ENCODE peak calls at places on chromosomes 6 and 20, in seven cellular contexts. I is esophagus squamous epithelium, P is BJ, C is HFF-Myc, G is heart right ventricle, M is spleen, E is GM12865. F is an unnamed sample.

GRCh38 chr20:62816879-62817873 is at the start of gene COL9A3:
- DNase-seq in I (no peak), P (no peak), C (no peak), G (no peak), M (no peak), E (no peak), F (no peak)

GRCh38 chr6:27452496-27452897 is 20.4 kb downstream of the ZNF184 start:
- DNase-seq in I (no peak), P (no peak), C (no peak), G (no peak), M (no peak), E (no peak), F (no peak)

GRCh38 chr6:157813191-157813590 is 9.9 kb upstream of the SNX9 start:
- DNase-seq in I (no peak), P (no peak), C (no peak), G (peak), M (no peak), E (no peak), F (no peak)

GRCh38 chr6:156013155-156013554 is 557.5 kb upstream of the NOX3 start:
- DNase-seq in I (no peak), P (no peak), C (no peak), G (no peak), M (no peak), E (no peak), F (no peak)

GRCh38 chr6:136525586-136526195 is 24.5 kb downstream of the MAP7 start:
- DNase-seq in I (no peak), P (no peak), C (no peak), G (no peak), M (no peak), E (no peak), F (no peak)

GRCh38 chr20:51886891-51887608 is 84.7 kb upstream of the SALL4 start:
- DNase-seq in I (no peak), P (no peak), C (no peak), G (no peak), M (no peak), E (no peak), F (no peak)

GRCh38 chr6:125952764-125953501 is 3.6 kb upstream of the HINT3 start:
- DNase-seq in I (no peak), P (no peak), C (no peak), G (no peak), M (peak), E (peak), F (peak)

GRCh38 chr20:1856419-1856818 is 38.8 kb upstream of the SIRPA start:
- DNase-seq in I (no peak), P (no peak), C (no peak), G (no peak), M (no peak), E (no peak), F (no peak)

GRCh38 chr6:27650620-27651370 is 177.9 kb upstream of the ZNF184 start:
- DNase-seq in I (no peak), P (no peak), C (no peak), G (no peak), M (no peak), E (peak), F (peak)

GRCh38 chr20:16576219-16576618 is 3.0 kb upstream of the KIF16B start:
- DNase-seq in I (no peak), P (no peak), C (no peak), G (no peak), M (no peak), E (no peak), F (no peak)

GRCh38 chr20:22579119-22579427 is 5.3 kb downstream of the FOXA2 start:
- DNase-seq in I (no peak), P (no peak), C (no peak), G (no peak), M (no peak), E (no peak), F (no peak)

GRCh38 chr6:42729731-42730130 is 7.3 kb upstream of the PRPH2 start:
- DNase-seq in I (no peak), P (no peak), C (no peak), G (no peak), M (no peak), E (no peak), F (peak)

DNA sequence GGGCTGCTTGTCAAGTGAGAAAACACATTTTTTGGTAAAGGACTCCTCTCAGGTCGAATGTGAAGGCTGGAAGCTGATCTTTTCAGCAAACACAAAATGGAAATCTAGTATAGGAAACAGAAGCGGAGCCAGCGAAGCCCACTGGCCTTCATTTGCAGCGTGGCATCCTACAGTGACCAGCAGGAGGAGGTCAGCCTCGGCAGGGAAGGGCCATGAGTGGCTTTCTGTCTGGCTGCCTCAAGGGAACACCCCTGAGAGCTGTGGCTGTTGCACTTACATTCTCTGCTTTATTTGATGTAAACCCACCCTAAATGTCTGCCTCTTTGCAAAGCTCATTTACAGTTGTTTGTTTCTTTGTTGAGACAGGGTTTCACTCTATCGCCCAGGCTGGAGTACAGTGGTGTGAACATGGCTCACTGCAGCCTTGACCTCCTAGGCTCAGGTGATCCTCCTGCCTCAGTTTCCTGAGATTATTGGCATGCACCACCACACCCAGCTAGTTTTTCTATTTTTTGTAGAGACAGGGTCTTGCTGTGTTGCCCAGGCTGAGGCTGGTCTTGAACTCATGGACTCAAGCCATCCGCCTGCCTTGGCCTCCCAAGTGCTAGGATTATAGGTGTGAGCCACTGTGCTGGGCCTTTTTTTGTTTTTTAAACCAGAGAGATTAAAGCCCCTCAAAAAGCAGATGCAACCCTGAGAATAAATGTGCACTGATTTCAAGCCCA is 322.0 kb upstream of the SOX4 start:
- DNase-seq in I (no peak), P (no peak), C (no peak), G (no peak), M (no peak), E (no peak), F (no peak)
- TF ChIP-seq CTCF in I (no peak), P (no peak), C (no peak), G (no peak), M (no peak), E (no peak), F (no peak)

GRCh38 chr6:17705778-17706579 is 746 bp downstream of the NUP153 start:
- DNase-seq in I (no peak), P (no peak), C (no peak), G (peak), M (peak), E (peak), F (peak)
- TF ChIP-seq CTCF in I (peak), P (peak), C (no peak), G (no peak), M (no peak), E (peak), F (peak)

DNA sequence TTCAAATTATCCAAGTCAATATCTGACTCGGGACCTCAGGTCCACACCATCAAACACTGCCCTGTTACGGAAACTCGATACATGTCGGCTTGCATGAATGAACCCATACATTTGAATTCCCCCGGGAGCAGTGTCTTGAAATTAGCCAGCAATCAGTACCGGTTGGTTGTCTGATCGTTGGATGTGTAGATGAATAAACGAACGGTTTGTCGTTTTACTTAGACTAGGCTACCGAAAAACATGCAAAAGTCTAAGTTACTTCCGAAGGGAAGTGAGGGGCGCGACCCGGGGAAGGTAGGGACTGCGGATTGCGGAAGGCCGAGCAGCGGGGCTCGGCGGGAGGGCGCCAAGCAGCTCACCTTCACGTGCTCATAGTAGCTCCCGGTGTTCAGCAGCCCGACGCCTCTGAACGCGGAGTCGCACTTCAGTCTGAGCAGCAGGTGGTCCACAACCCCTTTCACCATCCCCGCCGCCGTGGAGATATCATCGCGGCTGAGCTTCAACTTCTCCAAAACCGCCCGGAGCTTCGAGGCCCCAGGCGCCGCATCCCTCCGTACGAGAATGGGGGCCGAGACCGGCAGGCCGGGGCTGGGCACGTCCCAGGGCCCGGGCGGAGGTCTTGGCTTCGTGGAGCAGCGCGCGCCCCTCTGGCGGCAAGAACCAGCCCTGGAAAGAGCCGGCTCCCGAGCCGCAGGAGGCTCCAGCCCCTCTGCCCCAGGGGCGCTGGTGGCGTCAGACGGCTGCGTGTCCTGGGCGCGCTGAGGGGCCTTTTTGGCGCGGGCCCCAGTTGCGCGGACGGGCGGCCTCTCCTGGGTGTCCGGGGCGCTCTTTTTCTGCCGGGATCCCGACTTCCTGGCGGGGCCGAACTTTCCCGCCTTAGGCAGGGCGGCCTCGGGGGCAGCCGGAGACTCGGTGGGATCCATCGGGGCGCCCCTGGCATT is 661 bp downstream of the CGAS start:
- DNase-seq in I (no peak), P (no peak), C (no peak), G (peak), M (peak), E (peak), F (peak)
- TF ChIP-seq CTCF in I (no peak), P (no peak), C (no peak), G (no peak), M (no peak), E (no peak), F (peak)

GRCh38 chr6:104281370-104281769 is 578.3 kb downstream of the HACE1 start:
- DNase-seq in I (no peak), P (no peak), C (no peak), G (no peak), M (no peak), E (peak), F (no peak)
- TF ChIP-seq CTCF in I (no peak), P (no peak), C (no peak), G (no peak), M (no peak), E (peak), F (no peak)

GRCh38 chr6:20746805-20747204 is 212.5 kb downstream of the CDKAL1 start:
- DNase-seq in I (no peak), P (no peak), C (no peak), G (no peak), M (no peak), E (peak), F (no peak)
- TF ChIP-seq CTCF in I (no peak), P (no peak), C (no peak), G (no peak), M (no peak), E (no peak), F (no peak)

DNA sequence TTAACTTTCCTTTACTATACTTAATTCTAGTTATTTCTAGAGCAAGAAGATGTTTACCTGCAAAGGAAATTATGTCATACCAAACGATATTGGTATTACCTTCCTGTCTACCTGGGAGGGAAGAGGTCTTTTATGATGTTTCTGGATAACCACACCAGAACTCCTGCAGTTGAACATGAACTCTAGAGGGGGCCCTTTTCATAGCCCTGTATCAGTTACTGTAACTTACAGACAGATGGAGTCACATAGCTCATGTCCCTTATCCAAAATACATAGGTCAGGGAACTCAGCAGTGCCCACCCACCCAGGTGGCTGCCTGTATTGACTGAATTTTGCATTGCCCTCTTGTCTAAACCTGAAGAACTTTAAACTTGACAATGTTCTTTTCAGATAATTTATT is 35.1 kb upstream of the MYL9 start:
- DNase-seq in I (no peak), P (no peak), C (no peak), G (no peak), M (no peak), E (peak), F (peak)
- TF ChIP-seq CTCF in I (peak), P (peak), C (peak), G (peak), M (peak), E (peak), F (peak)

GRCh38 chr20:13638496-13639477 is at the start of gene TASP1:
- DNase-seq in I (peak), P (peak), C (peak), G (peak), M (peak), E (peak), F (peak)
- TF ChIP-seq CTCF in I (no peak), P (no peak), C (no peak), G (no peak), M (no peak), E (no peak), F (no peak)

GRCh38 chr6:112282217-112282616 is 27.9 kb upstream of the LAMA4 start:
- DNase-seq in I (no peak), P (peak), C (peak), G (peak), M (no peak), E (no peak), F (peak)
- TF ChIP-seq CTCF in I (peak), P (peak), C (peak), G (peak), M (no peak), E (no peak), F (peak)

DNA sequence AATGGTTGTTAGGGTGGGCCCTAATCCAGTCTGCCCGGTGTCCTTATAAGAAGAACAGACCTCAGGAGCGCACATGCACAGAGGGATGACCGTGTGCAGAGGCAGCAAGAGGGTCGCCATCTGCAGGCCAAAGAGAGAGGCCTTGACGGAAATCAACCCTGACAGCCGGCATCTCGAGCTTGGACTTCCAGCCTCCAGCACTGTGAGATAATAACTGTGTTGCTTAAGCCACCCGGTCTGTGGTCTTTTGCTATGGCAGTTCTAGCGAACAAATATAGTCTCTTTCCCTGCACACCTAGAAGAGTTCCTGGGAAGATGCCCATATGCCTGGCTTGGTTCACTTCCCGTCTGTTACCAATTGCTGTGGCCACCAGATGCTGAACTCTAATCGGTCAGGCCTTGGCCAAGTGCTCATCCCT is 35.3 kb upstream of the PTGIS start:
- DNase-seq in I (no peak), P (peak), C (no peak), G (no peak), M (no peak), E (peak), F (peak)
- TF ChIP-seq CTCF in I (peak), P (peak), C (peak), G (peak), M (no peak), E (peak), F (peak)

DNA sequence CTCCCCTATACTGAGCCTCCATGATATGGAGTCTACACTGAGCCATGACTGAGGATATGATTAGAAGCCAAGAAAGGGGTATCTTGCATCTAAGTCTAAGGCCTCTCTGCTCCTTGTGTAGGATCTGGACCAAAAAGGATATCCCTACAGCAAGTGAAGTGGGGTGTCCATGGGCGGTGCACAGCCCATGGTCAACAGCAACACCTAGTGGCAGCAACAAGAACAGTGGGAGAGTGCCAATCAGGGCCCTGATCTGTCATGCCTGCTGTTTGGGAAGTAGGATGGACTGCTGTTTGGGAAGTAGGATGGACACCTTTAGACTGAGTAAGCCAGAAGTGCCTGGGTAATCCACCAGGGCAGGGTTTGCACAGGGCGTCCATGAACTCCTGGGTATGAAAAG is 22.4 kb downstream of the PTGIS start:
- DNase-seq in I (no peak), P (no peak), C (no peak), G (no peak), M (no peak), E (no peak), F (no peak)
- TF ChIP-seq CTCF in I (no peak), P (peak), C (peak), G (no peak), M (no peak), E (peak), F (peak)

F was measured in HFFc6.